ENCODE peak calls at places on chromosomes 5 and 9, in four cellular contexts. G is left ventricle myocardium inferior, V is adrenal gland, R is foreskin fibroblast. Z is an unnamed sample.

GRCh38 chr5:163913548-163913947 is 408.1 kb downstream of the MAT2B start:
- DNase-seq in G (no peak), V (no peak), R (peak), Z (no peak)

GRCh38 chr9:131432597-131433301 is 38.9 kb downstream of the PRRC2B start:
- DNase-seq in G (no peak), V (no peak), R (peak), Z (peak)

GRCh38 chr5:171433352-171433698 is 13.9 kb downstream of the FGF18 start:
- DNase-seq in G (no peak), V (no peak), R (no peak), Z (no peak)

GRCh38 chr5:143001764-143002351 is 231.7 kb downstream of the ARHGAP26 start:
- DNase-seq in G (no peak), V (no peak), R (peak), Z (no peak)

GRCh38 chr9:136947955-136948510 is 3.0 kb downstream of the C8G start:
- DNase-seq in G (peak), V (peak), R (peak), Z (no peak)

GRCh38 chr5:82276800-82277612 is 1.1 kb downstream of the RPS23 start:
- DNase-seq in G (no peak), V (no peak), R (no peak), Z (no peak)

GRCh38 chr9:16367605-16368424 is 502.7 kb downstream of the BNC2 start:
- DNase-seq in G (no peak), V (no peak), R (peak), Z (peak)

GRCh38 chr5:137822158-137822764 is 45.4 kb upstream of the MYOT start:
- DNase-seq in G (no peak), V (peak), R (peak), Z (peak)

GRCh38 chr9:112002131-112002846 is 105.7 kb downstream of the UGCG start:
- DNase-seq in G (no peak), V (no peak), R (no peak), Z (no peak)

GRCh38 chr9:95336281-95336680 is 18.8 kb upstream of the FANCC start:
- DNase-seq in G (no peak), V (no peak), R (peak), Z (no peak)

GRCh38 chr5:136174021-136174659 is 18.8 kb downstream of the SMIM32 start:
- DNase-seq in G (no peak), V (no peak), R (peak), Z (peak)

GRCh38 chr9:13160051-13160450 is 119.4 kb downstream of the MPDZ start:
- DNase-seq in G (no peak), V (no peak), R (peak), Z (no peak)

GRCh38 chr5:23139338-23140171 is 286.4 kb upstream of the CDH12 start:
- DNase-seq in G (no peak), V (no peak), R (peak), Z (no peak)
- TF ChIP-seq CTCF in G (peak), V (peak), R (no peak), Z (no peak)

GRCh38 chr5:60492958-60493357 is 207.0 kb downstream of the DEPDC1B start:
- DNase-seq in G (no peak), V (no peak), R (peak), Z (no peak)

GRCh38 chr5:60493372-60493771 is 206.6 kb downstream of the DEPDC1B start:
- DNase-seq in G (no peak), V (no peak), R (no peak), Z (no peak)

GRCh38 chr5:60495644-60496520 is 204.1 kb downstream of the DEPDC1B start:
- DNase-seq in G (no peak), V (no peak), R (no peak), Z (no peak)

GRCh38 chr5:60494635-60495034 is 205.3 kb downstream of the DEPDC1B start:
- DNase-seq in G (no peak), V (no peak), R (no peak), Z (no peak)

DNA sequence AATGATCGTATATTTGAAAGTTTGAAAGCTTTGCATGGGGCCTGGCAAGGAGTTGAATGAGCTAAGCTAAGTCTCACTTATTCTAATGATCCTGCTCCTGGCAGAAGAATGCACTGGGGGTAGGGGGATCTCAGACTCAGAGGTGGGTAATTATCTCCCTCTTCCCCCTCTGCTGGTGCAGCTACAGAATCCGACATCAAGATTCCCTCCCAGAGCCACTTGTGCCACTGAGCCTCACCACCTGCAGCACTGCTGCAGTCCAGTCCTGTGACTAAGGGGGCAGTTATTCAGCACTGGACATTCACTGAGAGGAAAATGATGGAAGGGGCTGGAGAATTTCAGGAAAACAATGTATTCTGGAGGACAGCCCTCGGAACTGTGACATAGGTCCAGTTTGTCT is 205.8 kb downstream of the DEPDC1B start:
- DNase-seq in G (no peak), V (no peak), R (no peak), Z (no peak)
- H3K4me3 ChIP-seq in G (no peak), V (no peak), R (no peak), Z (no peak)

DNA sequence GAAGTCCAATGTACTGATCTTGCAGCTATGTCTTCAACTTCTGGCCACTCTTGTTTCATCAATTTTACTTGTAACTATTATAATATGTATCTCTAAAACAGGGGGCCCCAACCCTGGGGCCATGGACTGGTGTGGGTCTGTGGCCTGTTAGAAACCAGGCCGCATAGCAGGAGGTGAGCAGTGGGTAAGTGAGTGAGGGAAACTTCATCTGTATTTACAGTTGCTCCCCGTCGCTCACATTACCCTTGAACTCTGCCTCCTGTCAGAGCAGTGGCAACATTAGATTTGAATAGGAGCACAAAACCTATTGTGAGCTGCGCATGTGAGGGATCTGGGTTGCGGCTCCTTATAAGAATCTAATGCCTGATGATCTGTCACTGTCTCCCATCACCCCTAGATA is 26.7 kb upstream of the SH3PXD2B start:
- DNase-seq in G (no peak), V (no peak), R (no peak), Z (no peak)
- TF ChIP-seq CTCF in G (no peak), V (no peak), R (no peak), Z (no peak)

GRCh38 chr5:36378551-36378950 is 76.8 kb upstream of the RANBP3L start:
- DNase-seq in G (no peak), V (no peak), R (peak), Z (no peak)

GRCh38 chr5:36371366-36371765 is 69.7 kb upstream of the RANBP3L start:
- DNase-seq in G (no peak), V (no peak), R (no peak), Z (no peak)

GRCh38 chr5:36377192-36377591 is 75.5 kb upstream of the RANBP3L start:
- DNase-seq in G (no peak), V (no peak), R (no peak), Z (no peak)

GRCh38 chr5:36373527-36374086 is 71.9 kb upstream of the RANBP3L start:
- DNase-seq in G (peak), V (peak), R (peak), Z (peak)

DNA sequence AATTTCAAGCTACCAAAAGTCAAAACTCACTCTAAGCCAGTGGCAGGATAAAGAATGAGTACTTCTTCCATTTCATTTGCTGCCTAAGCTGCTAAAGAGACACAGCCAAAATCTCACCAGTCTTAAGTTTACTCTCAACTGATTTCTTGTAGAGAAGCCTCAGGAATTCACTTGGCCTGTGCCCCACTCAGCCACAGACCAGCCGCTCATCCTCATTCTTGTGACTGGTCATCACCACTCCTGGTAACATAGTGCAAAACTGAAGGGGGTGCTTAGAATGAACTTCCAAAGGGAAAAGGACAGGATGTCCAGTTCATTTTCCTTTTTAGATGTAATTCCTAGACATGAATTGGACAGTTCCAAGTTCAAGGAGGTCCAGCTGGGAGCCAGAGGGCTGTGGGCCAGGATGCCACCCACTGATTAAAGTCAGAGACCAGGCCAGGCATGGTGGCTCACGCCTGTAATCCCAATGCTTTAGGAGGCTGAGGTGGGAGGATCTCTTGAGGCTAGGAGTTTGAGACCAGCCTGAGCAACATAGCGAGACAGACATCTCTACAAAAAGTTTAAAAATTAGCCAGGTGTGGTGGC is 72.7 kb upstream of the RANBP3L start:
- DNase-seq in G (no peak), V (no peak), R (peak), Z (no peak)
- H3K4me3 ChIP-seq in G (no peak), V (no peak), R (no peak), Z (no peak)

DNA sequence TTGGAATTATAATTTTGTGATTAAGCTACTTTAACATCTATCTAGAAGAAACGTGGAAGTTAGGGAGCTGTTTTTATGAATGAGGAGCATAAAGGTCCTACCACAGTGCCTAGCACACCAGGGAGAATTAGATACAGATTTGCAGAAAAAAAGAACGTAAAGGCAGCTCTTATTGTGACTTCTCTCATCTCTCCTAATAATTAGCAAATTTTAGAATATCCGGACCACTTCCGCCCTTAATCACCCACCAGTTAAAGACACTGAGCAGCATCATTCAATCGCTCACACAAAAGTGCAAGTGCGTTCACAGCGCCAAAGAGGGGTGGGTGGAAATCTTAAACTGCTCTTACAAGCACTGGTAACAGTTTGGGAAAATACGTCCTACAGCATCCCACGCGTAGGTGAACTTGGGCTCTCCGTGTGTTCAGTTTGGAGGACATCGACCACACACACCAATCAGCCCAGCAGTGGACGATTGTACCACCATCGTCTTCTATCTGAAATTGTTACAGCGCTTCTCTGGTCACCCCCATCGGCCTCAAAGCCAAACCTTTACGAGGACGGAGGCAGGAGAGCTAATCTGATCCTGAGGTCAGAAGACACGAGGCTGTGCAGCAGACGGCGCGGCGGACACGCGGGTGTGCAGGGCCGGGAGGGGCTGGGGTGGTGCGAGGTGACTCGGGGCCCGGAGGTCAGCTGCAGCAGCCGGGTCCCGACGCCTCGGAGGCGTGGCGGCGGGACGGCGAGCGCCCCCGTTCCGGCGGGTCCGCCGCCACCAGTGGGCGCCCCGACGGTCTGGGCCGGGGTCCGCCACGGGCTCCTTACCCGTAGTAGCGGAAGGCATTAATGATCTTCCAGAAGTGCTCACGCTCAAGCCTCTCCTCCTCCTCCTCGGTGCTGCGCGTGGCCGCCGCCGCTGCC is 646 bp downstream of the CARNMT1 start:
- DNase-seq in G (peak), V (peak), R (peak), Z (peak)
- TF ChIP-seq CTCF in G (no peak), V (no peak), R (no peak), Z (no peak)

GRCh38 chr9:122218885-122219855 is 9.6 kb downstream of the LHX6 start:
- DNase-seq in G (no peak), V (no peak), R (peak), Z (no peak)

GRCh38 chr9:122220673-122221222 is 8.0 kb downstream of the LHX6 start:
- DNase-seq in G (no peak), V (peak), R (no peak), Z (no peak)

GRCh38 chr9:122221223-122221811 is 7.4 kb downstream of the LHX6 start:
- DNase-seq in G (no peak), V (peak), R (no peak), Z (no peak)

GRCh38 chr9:122218070-122218884 is 10.5 kb downstream of the LHX6 start:
- DNase-seq in G (no peak), V (no peak), R (no peak), Z (no peak)

GRCh38 chr9:122219856-122220672 is 8.7 kb downstream of the LHX6 start:
- DNase-seq in G (no peak), V (peak), R (peak), Z (no peak)
- H3K4me3 ChIP-seq in G (peak), V (no peak), R (no peak), Z (peak)

DNA sequence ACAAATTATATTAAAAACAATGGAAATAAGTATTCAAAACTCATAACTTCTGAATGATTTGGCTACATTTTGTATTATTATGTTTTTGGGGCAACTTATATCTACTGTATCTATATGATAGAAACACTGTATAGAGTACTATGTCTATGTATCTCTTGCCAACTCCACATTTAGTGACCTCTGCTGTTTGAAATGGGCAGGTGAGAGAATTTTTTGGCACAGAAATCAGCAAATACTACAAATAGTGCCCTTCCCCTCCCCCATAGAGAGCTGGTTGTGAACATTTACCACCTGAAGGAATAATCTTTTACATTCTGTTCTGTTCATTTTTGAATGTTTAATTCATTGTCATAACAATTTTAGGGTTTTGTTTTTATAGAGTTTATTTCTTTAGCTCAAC is 545.3 kb downstream of the PDE4D start:
- DNase-seq in G (no peak), V (no peak), R (no peak), Z (no peak)
- TF ChIP-seq CTCF in G (no peak), V (no peak), R (no peak), Z (no peak)

Z was measured in HFF-Myc.